ENCODE peak calls at places on chromosomes 7 and 10, in six cellular contexts. One of them, this sample, is unnamed.

GRCh38 chr7:146772581-146772980 is 656.0 kb downstream of the CNTNAP2 start:
- DNase-seq in spleen: no peak
- DNase-seq in endothelial cell of umbilical vein: no peak
- DNase-seq in heart left ventricle: no peak
- DNase-seq in HepG2: no peak
- DNase-seq in stomach: no peak
- DNase-seq in this sample: no peak

GRCh38 chr10:132363921-132364593 is 32.1 kb downstream of the LRRC27 start:
- DNase-seq in HepG2: peak
- DNase-seq in spleen: peak
- DNase-seq in endothelial cell of umbilical vein: peak
- DNase-seq in heart left ventricle: no peak
- DNase-seq in stomach: no peak
- DNase-seq in this sample: no peak

GRCh38 chr7:64515781-64516180 is 47.1 kb downstream of the ZNF680 start:
- DNase-seq in endothelial cell of umbilical vein: no peak
- DNase-seq in stomach: no peak
- DNase-seq in spleen: no peak
- DNase-seq in heart left ventricle: no peak
- DNase-seq in HepG2: no peak
- DNase-seq in this sample: no peak

GRCh38 chr10:18233775-18234174 is 93.6 kb downstream of the CACNB2 start:
- DNase-seq in HepG2: no peak
- DNase-seq in spleen: no peak
- DNase-seq in heart left ventricle: peak
- DNase-seq in stomach: no peak
- DNase-seq in endothelial cell of umbilical vein: no peak
- DNase-seq in this sample: peak

GRCh38 chr10:93496322-93497041 is at the start of gene CEP55:
- DNase-seq in spleen: peak
- DNase-seq in HepG2: peak
- DNase-seq in stomach: peak
- DNase-seq in heart left ventricle: peak
- DNase-seq in endothelial cell of umbilical vein: peak
- DNase-seq in this sample: peak

GRCh38 chr7:111855161-111855841 is 293.0 kb upstream of the IMMP2L start:
- DNase-seq in spleen: no peak
- DNase-seq in heart left ventricle: no peak
- DNase-seq in stomach: peak
- DNase-seq in HepG2: peak
- DNase-seq in endothelial cell of umbilical vein: peak
- DNase-seq in this sample: no peak

GRCh38 chr10:84563355-84563754 is 235.0 kb downstream of the CCSER2 start:
- DNase-seq in spleen: no peak
- DNase-seq in HepG2: no peak
- DNase-seq in heart left ventricle: no peak
- DNase-seq in endothelial cell of umbilical vein: no peak
- DNase-seq in stomach: no peak
- DNase-seq in this sample: no peak

GRCh38 chr7:141700848-141701371 is 1.1 kb downstream of the DENND11 start:
- DNase-seq in HepG2: no peak
- DNase-seq in endothelial cell of umbilical vein: no peak
- DNase-seq in heart left ventricle: no peak
- DNase-seq in stomach: no peak
- DNase-seq in spleen: peak
- DNase-seq in this sample: peak

DNA sequence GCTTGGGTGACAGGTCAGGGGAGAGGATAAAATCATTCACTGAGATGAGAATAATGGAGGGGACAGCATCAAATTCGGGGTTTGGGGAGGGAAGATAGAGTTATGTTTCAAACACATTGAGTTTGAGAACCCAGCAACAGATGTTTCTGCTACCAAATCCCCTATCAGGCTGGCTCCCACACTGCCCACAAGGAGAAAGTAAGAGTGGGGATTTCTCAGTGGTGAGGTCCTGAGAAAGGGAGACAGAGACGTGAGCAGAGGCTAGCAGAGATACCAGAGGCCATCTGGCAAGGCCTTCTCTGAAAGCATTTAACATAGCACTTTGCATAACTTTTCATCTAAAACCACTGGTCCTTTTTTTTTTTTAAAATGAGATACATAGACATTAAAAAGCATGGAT is 7.9 kb upstream of the SLF2 start:
- DNase-seq in stomach: no peak
- DNase-seq in HepG2: no peak
- DNase-seq in heart left ventricle: no peak
- DNase-seq in endothelial cell of umbilical vein: no peak
- DNase-seq in spleen: no peak
- DNase-seq in this sample: no peak
- TF ChIP-seq CTCF in stomach: no peak
- TF ChIP-seq CTCF in HepG2: no peak
- TF ChIP-seq CTCF in heart left ventricle: no peak
- TF ChIP-seq CTCF in endothelial cell of umbilical vein: no peak
- TF ChIP-seq CTCF in spleen: no peak
- TF ChIP-seq CTCF in this sample: no peak

DNA sequence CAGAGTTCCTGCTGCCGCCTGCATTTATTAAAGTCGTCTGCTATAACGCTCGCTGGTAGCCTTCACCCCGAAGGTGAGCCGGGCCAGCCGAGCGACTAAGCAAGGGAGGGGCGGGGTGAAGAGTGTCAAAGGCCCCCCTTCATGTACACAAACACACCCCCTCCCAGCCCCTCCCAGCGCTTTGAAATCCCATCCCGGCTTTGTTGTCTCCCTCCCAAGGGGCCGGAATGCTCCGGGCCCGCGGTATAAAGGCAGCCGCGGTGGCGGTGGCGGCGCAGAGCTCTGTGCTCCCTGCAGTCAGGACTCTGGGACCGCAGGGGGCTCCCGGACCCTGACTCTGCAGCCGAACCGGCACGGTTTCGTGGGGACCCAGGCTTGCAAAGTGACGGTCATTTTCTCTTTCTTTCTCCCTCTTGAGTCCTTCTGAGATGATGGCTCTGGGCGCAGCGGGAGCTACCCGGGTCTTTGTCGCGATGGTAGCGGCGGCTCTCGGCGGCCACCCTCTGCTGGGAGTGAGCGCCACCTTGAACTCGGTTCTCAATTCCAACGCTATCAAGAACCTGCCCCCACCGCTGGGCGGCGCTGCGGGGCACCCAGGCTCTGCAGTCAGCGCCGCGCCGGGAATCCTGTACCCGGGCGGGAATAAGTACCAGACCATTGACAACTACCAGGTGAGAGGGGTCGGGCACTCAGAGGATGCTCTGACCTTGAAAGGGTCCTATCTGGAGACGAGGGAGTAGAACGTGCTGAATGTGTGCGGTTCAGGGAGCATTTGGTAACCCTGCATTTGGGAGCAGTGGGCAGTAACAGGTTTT is at the start of gene DKK1:
- DNase-seq in endothelial cell of umbilical vein: peak
- DNase-seq in spleen: peak
- DNase-seq in HepG2: peak
- DNase-seq in stomach: peak
- DNase-seq in heart left ventricle: peak
- DNase-seq in this sample: peak
- TF ChIP-seq POLR2A in endothelial cell of umbilical vein: peak
- TF ChIP-seq POLR2A in spleen: no peak
- TF ChIP-seq POLR2A in HepG2: peak
- TF ChIP-seq POLR2A in stomach: no peak
- TF ChIP-seq POLR2A in heart left ventricle: no peak
- TF ChIP-seq POLR2A in this sample: no peak

GRCh38 chr10:25071227-25071626 is 54.8 kb downstream of the THNSL1 start:
- DNase-seq in stomach: no peak
- DNase-seq in spleen: no peak
- DNase-seq in heart left ventricle: no peak
- DNase-seq in HepG2: no peak
- DNase-seq in endothelial cell of umbilical vein: no peak
- DNase-seq in this sample: no peak
- H3K27ac ChIP-seq in stomach: no peak
- H3K27ac ChIP-seq in spleen: no peak
- H3K27ac ChIP-seq in heart left ventricle: no peak
- H3K27ac ChIP-seq in HepG2: no peak
- H3K27ac ChIP-seq in endothelial cell of umbilical vein: no peak
- H3K27ac ChIP-seq in this sample: no peak

GRCh38 chr10:103925591-103925990 is 7.6 kb upstream of the STN1 start:
- DNase-seq in endothelial cell of umbilical vein: no peak
- DNase-seq in stomach: no peak
- DNase-seq in HepG2: no peak
- DNase-seq in spleen: no peak
- DNase-seq in heart left ventricle: no peak
- DNase-seq in this sample: no peak

GRCh38 chr10:103929396-103929921 is 11.5 kb upstream of the STN1 start:
- DNase-seq in spleen: no peak
- DNase-seq in endothelial cell of umbilical vein: no peak
- DNase-seq in stomach: no peak
- DNase-seq in HepG2: no peak
- DNase-seq in heart left ventricle: no peak
- DNase-seq in this sample: no peak

GRCh38 chr10:103928784-103929183 is 10.8 kb upstream of the STN1 start:
- DNase-seq in stomach: no peak
- DNase-seq in endothelial cell of umbilical vein: no peak
- DNase-seq in heart left ventricle: no peak
- DNase-seq in HepG2: no peak
- DNase-seq in spleen: no peak
- DNase-seq in this sample: no peak

GRCh38 chr10:103923502-103923901 is 5.5 kb upstream of the STN1 start:
- DNase-seq in spleen: no peak
- DNase-seq in HepG2: peak
- DNase-seq in stomach: no peak
- DNase-seq in heart left ventricle: no peak
- DNase-seq in endothelial cell of umbilical vein: no peak
- DNase-seq in this sample: no peak

GRCh38 chr10:103926722-103927319 is 8.8 kb upstream of the STN1 start:
- DNase-seq in spleen: no peak
- DNase-seq in HepG2: no peak
- DNase-seq in endothelial cell of umbilical vein: no peak
- DNase-seq in heart left ventricle: no peak
- DNase-seq in stomach: no peak
- DNase-seq in this sample: no peak
- TF ChIP-seq CTCF in spleen: no peak
- TF ChIP-seq CTCF in HepG2: no peak
- TF ChIP-seq CTCF in endothelial cell of umbilical vein: no peak
- TF ChIP-seq CTCF in heart left ventricle: no peak
- TF ChIP-seq CTCF in stomach: no peak
- TF ChIP-seq CTCF in this sample: no peak

GRCh38 chr7:151045967-151046366 is 2.4 kb upstream of the ASIC3 start:
- DNase-seq in stomach: no peak
- DNase-seq in endothelial cell of umbilical vein: no peak
- DNase-seq in heart left ventricle: no peak
- DNase-seq in spleen: no peak
- DNase-seq in HepG2: no peak
- DNase-seq in this sample: no peak

GRCh38 chr7:151046603-151047573 is 1.4 kb upstream of the ASIC3 start:
- DNase-seq in stomach: no peak
- DNase-seq in spleen: no peak
- DNase-seq in HepG2: no peak
- DNase-seq in heart left ventricle: no peak
- DNase-seq in endothelial cell of umbilical vein: no peak
- DNase-seq in this sample: no peak

GRCh38 chr7:151047979-151048763 is at the start of gene ASIC3:
- DNase-seq in endothelial cell of umbilical vein: no peak
- DNase-seq in heart left ventricle: no peak
- DNase-seq in HepG2: no peak
- DNase-seq in stomach: no peak
- DNase-seq in spleen: no peak
- DNase-seq in this sample: no peak

GRCh38 chr7:151051108-151051507 is 2.8 kb downstream of the ASIC3 start:
- DNase-seq in spleen: no peak
- DNase-seq in stomach: peak
- DNase-seq in HepG2: no peak
- DNase-seq in heart left ventricle: peak
- DNase-seq in endothelial cell of umbilical vein: peak
- DNase-seq in this sample: peak

GRCh38 chr7:151048911-151049463 is 656 bp downstream of the ASIC3 start:
- DNase-seq in spleen: no peak
- DNase-seq in endothelial cell of umbilical vein: no peak
- DNase-seq in heart left ventricle: no peak
- DNase-seq in HepG2: no peak
- DNase-seq in stomach: no peak
- DNase-seq in this sample: no peak
- TF ChIP-seq POLR2A in spleen: no peak
- TF ChIP-seq POLR2A in endothelial cell of umbilical vein: no peak
- TF ChIP-seq POLR2A in heart left ventricle: no peak
- TF ChIP-seq POLR2A in HepG2: no peak
- TF ChIP-seq POLR2A in stomach: no peak
- TF ChIP-seq POLR2A in this sample: no peak

GRCh38 chr10:76428541-76429330 is 997.3 kb downstream of the LRMDA start:
- DNase-seq in endothelial cell of umbilical vein: peak
- DNase-seq in stomach: no peak
- DNase-seq in heart left ventricle: no peak
- DNase-seq in HepG2: no peak
- DNase-seq in spleen: no peak
- DNase-seq in this sample: no peak

GRCh38 chr10:76432274-76433012 is 1001.0 kb downstream of the LRMDA start:
- DNase-seq in endothelial cell of umbilical vein: no peak
- DNase-seq in HepG2: no peak
- DNase-seq in heart left ventricle: no peak
- DNase-seq in spleen: no peak
- DNase-seq in stomach: no peak
- DNase-seq in this sample: peak

GRCh38 chr10:76430330-76430729 is 998.9 kb downstream of the LRMDA start:
- DNase-seq in HepG2: no peak
- DNase-seq in heart left ventricle: no peak
- DNase-seq in endothelial cell of umbilical vein: peak
- DNase-seq in stomach: no peak
- DNase-seq in spleen: no peak
- DNase-seq in this sample: no peak

GRCh38 chr10:76429331-76429625 is 997.9 kb downstream of the LRMDA start:
- DNase-seq in endothelial cell of umbilical vein: no peak
- DNase-seq in stomach: no peak
- DNase-seq in heart left ventricle: no peak
- DNase-seq in spleen: no peak
- DNase-seq in HepG2: no peak
- DNase-seq in this sample: no peak

DNA sequence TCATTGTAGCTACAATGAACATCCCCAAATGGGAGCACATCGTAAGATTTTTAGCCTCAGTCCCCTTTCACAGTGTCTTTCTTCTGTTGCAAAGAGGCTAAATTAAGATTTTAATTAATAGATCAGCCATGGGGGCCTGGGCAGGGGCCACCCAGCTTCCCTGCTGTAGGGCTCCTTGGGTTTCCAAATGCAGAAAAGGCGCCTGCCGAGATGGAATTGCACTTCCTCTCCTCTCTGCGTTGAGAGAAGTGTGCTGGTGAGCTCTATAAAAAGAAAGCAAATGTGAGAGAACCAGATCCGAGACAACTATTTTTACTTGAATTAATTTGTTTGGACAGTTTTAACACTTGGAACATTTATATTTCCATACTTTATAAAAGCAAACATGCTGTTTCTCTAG is 998.2 kb downstream of the LRMDA start:
- DNase-seq in endothelial cell of umbilical vein: no peak
- DNase-seq in stomach: no peak
- DNase-seq in heart left ventricle: no peak
- DNase-seq in spleen: no peak
- DNase-seq in HepG2: no peak
- DNase-seq in this sample: no peak
- H3K27ac ChIP-seq in endothelial cell of umbilical vein: no peak
- H3K27ac ChIP-seq in stomach: peak
- H3K27ac ChIP-seq in heart left ventricle: peak
- H3K27ac ChIP-seq in spleen: no peak
- H3K27ac ChIP-seq in HepG2: no peak
- H3K27ac ChIP-seq in this sample: peak